ENCODE peak calls at places on chromosomes 6 and 20, in ten cellular contexts. O, H, J, A, Q, V, Z, F, I and L are unnamed samples.
A peak's percentile ranks its signal among the peaks of the same experiment; 100 is the strongest.

GRCh38 chr6:47681201-47681990 is 17.0 kb upstream of the ADGRF4 start:
- DNase-seq in A (no peak), V (no peak), I (no peak), J (no peak), H (no peak), Z (no peak), O (no peak), F (no peak), Q (no peak), L (no peak)

GRCh38 chr6:90445533-90446108 is 141.3 kb downstream of the MAP3K7 start:
- DNase-seq in O (no peak), J (no peak), F (no peak), Q (no peak), Z (no peak), I (no peak), V (no peak), A (no peak), H (no peak), L (no peak)

GRCh38 chr6:1267057-1267732 is 44.7 kb upstream of the FOXQ1 start:
- DNase-seq in V (no peak), Q (no peak), O (no peak), Z (no peak), F (no peak), J (no peak), H (no peak), A (no peak), I (no peak), L (no peak)

GRCh38 chr20:2132461-2132901 is 30.9 kb downstream of the STK35 start:
- DNase-seq in J (no peak), Q (no peak), O (no peak), F (no peak), A (no peak), I (no peak), V (no peak), H (peak; percentile 19), Z (no peak), L (no peak)

GRCh38 chr6:8672882-8673281 is 237.5 kb upstream of the SLC35B3 start:
- DNase-seq in H (no peak), Q (no peak), O (no peak), V (no peak), F (no peak), Z (no peak), A (no peak), I (no peak), J (no peak), L (no peak)

GRCh38 chr6:138250513-138251247 is 32.4 kb upstream of the PBOV1 start:
- DNase-seq in I (no peak), J (no peak), F (peak; percentile 83), O (no peak), H (no peak), V (no peak), A (peak; percentile 71), Z (peak; percentile 77), Q (no peak), L (no peak)

GRCh38 chr20:58004146-58004545 is 224.3 kb downstream of the ANKRD60 start:
- DNase-seq in J (no peak), Z (no peak), A (no peak), O (no peak), I (no peak), Q (no peak), V (no peak), H (no peak), F (no peak), L (no peak)

GRCh38 chr6:138818496-138819194 is 22.8 kb downstream of the ECT2L start:
- DNase-seq in F (no peak), H (no peak), V (peak; percentile 54), Z (no peak), A (no peak), Q (no peak), J (no peak), I (no peak), O (no peak), L (no peak)

GRCh38 chr6:1346556-1347186 is 34.8 kb downstream of the FOXQ1 start:
- DNase-seq in Z (no peak), Q (no peak), J (no peak), O (no peak), H (no peak), A (no peak), I (no peak), V (no peak), F (no peak), L (no peak)

GRCh38 chr6:89640804-89641203 is 2.3 kb upstream of the LYRM2 start:
- DNase-seq in V (no peak), H (no peak), J (no peak), A (no peak), I (peak; percentile 39), F (no peak), Z (no peak), O (no peak), Q (no peak), L (no peak)

GRCh38 chr6:75084872-75085381 is 120.9 kb downstream of the COL12A1 start:
- DNase-seq in J (no peak), I (no peak), F (no peak), Z (peak; percentile 31), O (no peak), V (no peak), Q (no peak), H (no peak), A (peak; percentile 44), L (peak; percentile 78)

GRCh38 chr6:147246853-147247635 is 42.8 kb downstream of the STXBP5 start:
- DNase-seq in Z (no peak), I (no peak), A (no peak), J (no peak), H (no peak), Q (no peak), V (no peak), F (no peak), O (no peak), L (no peak)

GRCh38 chr20:50867805-50868204 is 63.4 kb downstream of the ADNP start:
- DNase-seq in O (no peak), J (no peak), V (no peak), Z (no peak), Q (no peak), F (no peak), I (no peak), H (no peak), A (no peak), L (no peak)

GRCh38 chr6:75296811-75297779 is 12.5 kb upstream of the TMEM30A start:
- DNase-seq in O (peak; percentile 72), F (no peak), V (peak; percentile 49), H (peak; percentile 65), I (no peak), J (peak; percentile 46), A (no peak), Z (no peak), Q (peak; percentile 37), L (peak; percentile 22)

GRCh38 chr20:36802326-36803223 is 29.0 kb upstream of the DSN1 start:
- DNase-seq in V (no peak), J (no peak), H (no peak), A (no peak), I (peak; percentile 71), Q (no peak), Z (no peak), O (no peak), F (no peak), L (no peak)

GRCh38 chr6:44706011-44706410 is 318.5 kb downstream of the CDC5L start:
- DNase-seq in A (no peak), I (no peak), H (no peak), F (no peak), V (no peak), Q (no peak), O (no peak), Z (no peak), J (no peak), L (no peak)

GRCh38 chr6:31005249-31006020 is 4.8 kb upstream of the MUC22 start:
- DNase-seq in F (no peak), O (no peak), A (no peak), J (no peak), I (no peak), Z (no peak), Q (no peak), V (no peak), H (no peak), L (no peak)

DNA sequence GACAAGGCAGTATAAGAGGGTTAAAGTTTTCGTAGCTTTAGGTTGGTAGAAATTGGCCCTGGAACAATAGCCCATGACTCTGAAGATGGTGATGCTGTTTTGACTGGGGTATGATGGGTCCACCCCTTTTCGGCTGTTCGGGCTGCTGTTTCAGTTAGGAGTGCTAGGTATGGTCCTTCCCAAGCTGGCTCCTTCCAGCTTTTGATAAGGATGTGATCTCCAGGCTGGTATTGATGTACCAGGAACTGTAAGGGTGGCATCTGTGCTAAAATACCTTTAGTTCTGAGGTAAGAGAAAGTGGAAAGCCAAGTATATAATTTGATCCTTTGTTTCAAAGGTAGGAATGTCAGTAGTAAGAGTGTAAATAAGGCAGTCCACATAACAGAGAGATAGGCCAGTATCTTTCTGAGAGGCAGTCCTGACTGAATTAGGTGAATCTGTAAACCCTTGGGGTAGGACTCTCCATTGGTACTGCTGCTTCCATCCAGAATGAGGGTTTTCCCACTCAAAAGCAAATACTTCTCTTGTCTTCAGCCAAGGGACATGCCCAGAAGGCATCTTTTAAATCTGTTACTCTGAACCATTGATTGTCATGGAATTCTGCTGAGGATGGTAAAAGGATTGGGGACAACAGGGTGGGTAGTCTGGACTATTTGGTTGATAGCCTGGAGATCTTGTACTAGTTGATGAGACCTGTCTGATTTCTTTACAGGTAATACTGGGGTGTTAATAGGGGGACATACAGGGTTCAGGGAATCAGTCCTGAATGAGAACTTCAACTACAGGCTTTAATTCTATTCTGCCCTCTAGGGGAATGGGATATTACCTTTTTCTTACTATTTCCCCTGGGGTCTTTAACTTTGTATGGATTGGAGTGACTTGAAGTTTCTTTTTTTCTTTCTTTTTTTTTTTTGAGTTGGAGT is 6.1 kb upstream of the ZNFX1 start:
- DNase-seq in H (no peak), Z (no peak), V (no peak), Q (no peak), F (no peak), I (no peak), O (peak; percentile 43), A (no peak), J (no peak), L (no peak)
- H3K36me3 ChIP-seq in H (peaks cover 97% of the 10 kb centered on the region), Z (peaks cover 88% of the 10 kb centered on the region), V (peaks cover 66% of the 10 kb centered on the region), Q (peaks cover 85% of the 10 kb centered on the region), F (peaks cover 94% of the 10 kb centered on the region), I (peaks cover 98% of the 10 kb centered on the region), O (peaks cover 100% of the 10 kb centered on the region), A (peaks cover 24% of the 10 kb centered on the region), J (peaks cover 95% of the 10 kb centered on the region), L (peaks cover 89% of the 10 kb centered on the region)

GRCh38 chr20:25310921-25311728 is 63.2 kb downstream of the PYGB start:
- DNase-seq in I (peak; percentile 69), A (peak; percentile 39), J (no peak), Q (no peak), O (no peak), V (no peak), H (no peak), F (no peak), Z (peak; percentile 35), L (no peak)
- H3K4me3 ChIP-seq in I (peak overlapping the region; percentile 37), A (no peak overlapping the region), J (peak overlapping the region; percentile 13), Q (no peak overlapping the region), O (no peak overlapping the region), V (peak overlapping the region; percentile 6), H (no peak overlapping the region), F (peak overlapping the region; percentile 20), Z (peak overlapping the region; percentile 14), L (no peak overlapping the region)

GRCh38 chr20:63051911-63052310 is 45.1 kb upstream of the BHLHE23 start:
- DNase-seq in O (no peak), Q (no peak), Z (no peak), I (no peak), J (no peak), F (no peak), V (no peak), A (peak; percentile 21), H (no peak), L (peak; percentile 43)
- H3K27me3 ChIP-seq in O (peaks cover 26% of the 10 kb centered on the region), Q (no peaks in the 10 kb centered on the region), Z (peaks cover 13% of the 10 kb centered on the region), I (peaks cover 8% of the 10 kb centered on the region), J (no peaks in the 10 kb centered on the region), F (no peaks in the 10 kb centered on the region), V (no peaks in the 10 kb centered on the region), A (peaks cover 2% of the 10 kb centered on the region), H (peaks cover 7% of the 10 kb centered on the region), L (no peaks in the 10 kb centered on the region)

GRCh38 chr20:31694842-31695593 is 27.6 kb downstream of the BCL2L1 start:
- DNase-seq in I (no peak), A (no peak), Q (no peak), Z (no peak), O (no peak), F (no peak), J (no peak), H (no peak), V (no peak), L (no peak)
- H3K36me3 ChIP-seq in I (peaks cover 8% of the 10 kb centered on the region), A (peaks cover 3% of the 10 kb centered on the region), Q (no peaks in the 10 kb centered on the region), Z (peaks cover 6% of the 10 kb centered on the region), O (peaks cover 3% of the 10 kb centered on the region), F (no peaks in the 10 kb centered on the region), J (peaks cover 7% of the 10 kb centered on the region), H (peaks cover 46% of the 10 kb centered on the region), V (no peaks in the 10 kb centered on the region), L (peaks cover 1% of the 10 kb centered on the region)